ENCODE peak calls at places on chromosomes 5 and 9, in eight cellular contexts. One of them, this sample, is unnamed.

GRCh38 chr5:109413463-109413862 is 3.7 kb upstream of the PJA2 start:
- DNase-seq in pons: peak
- DNase-seq in neural crest cell: no peak
- DNase-seq in cardiac fibroblast: peak
- DNase-seq in HTR-8/SVneo: no peak
- DNase-seq in HS-5: no peak
- DNase-seq in adrenal gland: no peak
- DNase-seq in brain microvascular endothelial cell: peak
- DNase-seq in this sample: no peak

GRCh38 chr5:74641778-74642542 is 1.4 kb upstream of the ENC1 start:
- DNase-seq in adrenal gland: peak
- DNase-seq in HS-5: no peak
- DNase-seq in pons: peak
- DNase-seq in HTR-8/SVneo: peak
- DNase-seq in cardiac fibroblast: peak
- DNase-seq in neural crest cell: no peak
- DNase-seq in brain microvascular endothelial cell: peak
- DNase-seq in this sample: no peak

GRCh38 chr9:20009606-20010005 is 220.8 kb upstream of the SLC24A2 start:
- DNase-seq in HS-5: no peak
- DNase-seq in pons: no peak
- DNase-seq in adrenal gland: no peak
- DNase-seq in brain microvascular endothelial cell: no peak
- DNase-seq in neural crest cell: no peak
- DNase-seq in HTR-8/SVneo: no peak
- DNase-seq in cardiac fibroblast: no peak
- DNase-seq in this sample: no peak

GRCh38 chr9:14346826-14347407 is 33.0 kb upstream of the NFIB start:
- DNase-seq in pons: no peak
- DNase-seq in adrenal gland: no peak
- DNase-seq in HS-5: no peak
- DNase-seq in neural crest cell: no peak
- DNase-seq in brain microvascular endothelial cell: no peak
- DNase-seq in HTR-8/SVneo: no peak
- DNase-seq in cardiac fibroblast: no peak
- DNase-seq in this sample: no peak

GRCh38 chr9:68714416-68715180 is 9.6 kb downstream of the PIP5K1B start:
- DNase-seq in HTR-8/SVneo: no peak
- DNase-seq in neural crest cell: no peak
- DNase-seq in brain microvascular endothelial cell: no peak
- DNase-seq in HS-5: no peak
- DNase-seq in pons: no peak
- DNase-seq in adrenal gland: no peak
- DNase-seq in cardiac fibroblast: no peak
- DNase-seq in this sample: no peak

GRCh38 chr5:160075073-160075472 is 44.2 kb downstream of the PWWP2A start:
- DNase-seq in HS-5: no peak
- DNase-seq in HTR-8/SVneo: no peak
- DNase-seq in neural crest cell: no peak
- DNase-seq in adrenal gland: no peak
- DNase-seq in pons: no peak
- DNase-seq in brain microvascular endothelial cell: no peak
- DNase-seq in cardiac fibroblast: no peak
- DNase-seq in this sample: no peak

GRCh38 chr5:177370488-177371119 is 12.9 kb downstream of the RGS14 start:
- DNase-seq in brain microvascular endothelial cell: peak
- DNase-seq in adrenal gland: peak
- DNase-seq in HS-5: no peak
- DNase-seq in cardiac fibroblast: peak
- DNase-seq in pons: no peak
- DNase-seq in neural crest cell: peak
- DNase-seq in HTR-8/SVneo: peak
- DNase-seq in this sample: peak

GRCh38 chr9:26321935-26322334 is 570.7 kb downstream of the CAAP1 start:
- DNase-seq in neural crest cell: no peak
- DNase-seq in HTR-8/SVneo: no peak
- DNase-seq in HS-5: no peak
- DNase-seq in brain microvascular endothelial cell: no peak
- DNase-seq in cardiac fibroblast: no peak
- DNase-seq in pons: no peak
- DNase-seq in adrenal gland: no peak
- DNase-seq in this sample: no peak

GRCh38 chr5:145495741-145496140 is 339.4 kb downstream of the PRELID2 start:
- DNase-seq in pons: no peak
- DNase-seq in neural crest cell: no peak
- DNase-seq in cardiac fibroblast: peak
- DNase-seq in HTR-8/SVneo: peak
- DNase-seq in HS-5: peak
- DNase-seq in brain microvascular endothelial cell: peak
- DNase-seq in adrenal gland: no peak
- DNase-seq in this sample: no peak

GRCh38 chr9:86020731-86021130 is 78.6 kb downstream of the GOLM1 start:
- DNase-seq in pons: no peak
- DNase-seq in cardiac fibroblast: no peak
- DNase-seq in neural crest cell: no peak
- DNase-seq in brain microvascular endothelial cell: no peak
- DNase-seq in HTR-8/SVneo: no peak
- DNase-seq in HS-5: no peak
- DNase-seq in adrenal gland: no peak
- DNase-seq in this sample: no peak